ENCODE peak calls at places on chromosomes 3 and 15, in six cellular contexts. E is GM23248, S is mammary epithelial cell, I is MM.1S, G is fibroblast of lung, C is K562. A is an unnamed sample.

GRCh38 chr15:64354683-64355558 is 1.1 kb downstream of the CSNK1G1 start:
- DNase-seq in E (peak), S (peak), C (no peak), G (no peak), I (no peak), A (no peak)

GRCh38 chr3:40930131-40930538 is 269.2 kb upstream of the CTNNB1 start:
- DNase-seq in E (no peak), I (no peak), S (no peak), C (no peak), G (no peak), A (no peak)

GRCh38 chr3:58234516-58234931 is 3.1 kb upstream of the ABHD6 start:
- DNase-seq in G (peak), S (peak), E (peak), C (no peak), I (no peak), A (no peak)

GRCh38 chr3:24829011-24829581 is 334.4 kb upstream of the THRB start:
- DNase-seq in S (no peak), I (no peak), E (peak), G (no peak), C (peak), A (no peak)

GRCh38 chr3:8494332-8494731 is 7.3 kb upstream of the LMCD1 start:
- DNase-seq in G (no peak), C (no peak), I (no peak), E (no peak), S (no peak), A (no peak)

GRCh38 chr15:89870688-89871288 is 23.0 kb downstream of the AP3S2 start:
- DNase-seq in C (no peak), E (no peak), S (no peak), G (no peak), I (no peak), A (no peak)

GRCh38 chr3:171184372-171184771 is 157.9 kb upstream of the SLC2A2 start:
- DNase-seq in G (no peak), E (no peak), I (no peak), C (no peak), S (no peak), A (no peak)

GRCh38 chr3:149628957-149629670 is 28.7 kb downstream of the WWTR1 start:
- DNase-seq in E (peak), I (no peak), G (peak), C (no peak), S (no peak), A (no peak)

GRCh38 chr15:57382222-57382621 is 5.9 kb downstream of the CGNL1 start:
- DNase-seq in I (no peak), E (no peak), G (no peak), S (no peak), C (no peak), A (no peak)

GRCh38 chr3:45572755-45573154 is 21.8 kb upstream of the LIMD1 start:
- DNase-seq in I (no peak), S (no peak), C (no peak), E (no peak), G (no peak), A (no peak)

GRCh38 chr15:40737048-40737447 is 18.0 kb downstream of the RMDN3 start:
- DNase-seq in I (no peak), E (no peak), C (no peak), S (no peak), G (no peak), A (no peak)

GRCh38 chr3:175957427-175957826 is 1098.3 kb downstream of the NAALADL2 start:
- DNase-seq in E (no peak), C (no peak), I (peak), S (no peak), G (no peak), A (no peak)

GRCh38 chr15:83775738-83776137 is 121.8 kb downstream of the ADAMTSL3 start:
- DNase-seq in E (no peak), I (no peak), G (peak), C (no peak), S (no peak), A (no peak)
- TF ChIP-seq EZH2 in E (no peak), I (no peak), G (no peak), C (no peak), S (no peak), A (no peak)

DNA sequence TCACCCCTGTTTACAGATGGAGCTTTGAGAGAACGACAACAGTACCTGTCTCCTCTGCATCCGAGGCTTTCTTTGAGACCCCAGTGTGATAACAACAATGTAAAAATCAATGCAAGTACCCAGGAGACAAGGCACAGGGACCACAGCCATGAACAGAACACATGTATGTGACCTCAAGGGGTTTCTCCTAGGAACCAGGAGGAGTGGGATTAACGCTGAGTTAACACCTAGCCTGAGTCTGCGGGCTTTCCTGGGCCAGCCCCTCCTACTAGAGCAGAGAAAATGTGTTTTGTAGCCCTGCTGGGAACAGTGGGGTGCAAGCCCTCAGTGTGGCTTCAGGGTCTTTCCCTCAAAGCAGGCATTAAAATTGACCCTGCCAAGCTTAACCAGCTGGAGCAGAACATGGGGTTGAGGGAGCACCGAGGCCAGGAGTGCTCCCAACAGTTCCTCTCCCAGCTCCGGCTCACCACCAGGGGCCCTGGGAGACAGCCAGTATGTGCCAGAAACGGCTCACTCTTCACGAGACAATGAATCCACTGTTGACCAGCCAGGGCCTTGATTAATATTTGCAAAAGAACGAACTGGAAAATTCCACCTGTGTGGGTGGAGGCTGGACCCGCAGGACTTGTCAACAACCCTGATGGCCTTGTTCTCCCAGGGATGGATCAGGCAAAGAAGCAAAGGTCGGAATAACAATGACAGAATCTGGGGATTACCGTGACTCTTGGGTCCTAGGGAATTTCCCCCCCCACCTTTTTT is 3.6 kb downstream of the CHDH start:
- DNase-seq in I (no peak), G (no peak), E (peak), C (no peak), S (peak), A (no peak)
- H3K9ac ChIP-seq in I (no peak), G (no peak), E (no peak), C (no peak), S (no peak), A (no peak)

DNA sequence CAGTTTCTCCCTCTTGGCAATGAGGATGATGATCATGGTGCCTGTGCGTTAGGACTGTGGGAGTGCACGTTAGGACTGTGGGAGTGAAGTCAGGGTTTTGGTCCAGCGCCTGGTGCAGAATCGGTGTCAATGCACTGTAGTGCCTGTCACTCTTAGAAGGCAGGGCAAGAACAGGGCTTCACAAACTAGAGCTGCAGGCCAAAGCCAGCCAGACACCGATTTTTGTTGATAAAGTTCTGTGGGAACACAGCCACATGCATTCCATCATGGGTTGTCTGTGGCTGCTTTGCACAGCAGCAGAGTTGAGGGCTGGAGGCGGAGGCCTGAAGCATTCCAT is 32.6 kb upstream of the NR2C2 start:
- DNase-seq in C (no peak), G (no peak), I (no peak), E (no peak), S (no peak), A (no peak)
- H3K27ac ChIP-seq in C (no peak), G (no peak), I (no peak), E (no peak), S (no peak), A (no peak)

GRCh38 chr15:96340611-96341464 is 10.3 kb downstream of the NR2F2 start:
- DNase-seq in E (peak), S (no peak), C (no peak), I (peak), G (peak), A (no peak)
- TF ChIP-seq EZH2 in E (no peak), S (no peak), C (no peak), I (no peak), G (no peak), A (no peak)

GRCh38 chr3:87167634-87168456 is 59.3 kb upstream of the CHMP2B start:
- DNase-seq in G (peak), C (peak), I (peak), E (peak), S (peak), A (peak)
- H3K9ac ChIP-seq in G (no peak), C (no peak), I (peak), E (peak), S (no peak), A (peak)

GRCh38 chr3:199815-200214 is 3.3 kb downstream of the CHL1 start:
- DNase-seq in I (no peak), E (no peak), C (no peak), G (no peak), S (no peak), A (no peak)

GRCh38 chr3:197891-198491 is 1.4 kb downstream of the CHL1 start:
- DNase-seq in E (no peak), I (no peak), S (no peak), C (no peak), G (no peak), A (no peak)

GRCh38 chr3:195662-196061 is 901 bp upstream of the CHL1 start:
- DNase-seq in S (no peak), C (no peak), G (no peak), I (no peak), E (no peak), A (no peak)

GRCh38 chr3:196322-197153 is at the start of gene CHL1:
- DNase-seq in S (no peak), C (no peak), G (peak), I (no peak), E (no peak), A (no peak)

GRCh38 chr3:197154-197855 is 742 bp downstream of the CHL1 start:
- DNase-seq in E (no peak), G (no peak), I (no peak), S (no peak), C (no peak), A (no peak)
- H3K27ac ChIP-seq in E (no peak), G (no peak), I (no peak), S (no peak), C (no peak), A (no peak)

DNA sequence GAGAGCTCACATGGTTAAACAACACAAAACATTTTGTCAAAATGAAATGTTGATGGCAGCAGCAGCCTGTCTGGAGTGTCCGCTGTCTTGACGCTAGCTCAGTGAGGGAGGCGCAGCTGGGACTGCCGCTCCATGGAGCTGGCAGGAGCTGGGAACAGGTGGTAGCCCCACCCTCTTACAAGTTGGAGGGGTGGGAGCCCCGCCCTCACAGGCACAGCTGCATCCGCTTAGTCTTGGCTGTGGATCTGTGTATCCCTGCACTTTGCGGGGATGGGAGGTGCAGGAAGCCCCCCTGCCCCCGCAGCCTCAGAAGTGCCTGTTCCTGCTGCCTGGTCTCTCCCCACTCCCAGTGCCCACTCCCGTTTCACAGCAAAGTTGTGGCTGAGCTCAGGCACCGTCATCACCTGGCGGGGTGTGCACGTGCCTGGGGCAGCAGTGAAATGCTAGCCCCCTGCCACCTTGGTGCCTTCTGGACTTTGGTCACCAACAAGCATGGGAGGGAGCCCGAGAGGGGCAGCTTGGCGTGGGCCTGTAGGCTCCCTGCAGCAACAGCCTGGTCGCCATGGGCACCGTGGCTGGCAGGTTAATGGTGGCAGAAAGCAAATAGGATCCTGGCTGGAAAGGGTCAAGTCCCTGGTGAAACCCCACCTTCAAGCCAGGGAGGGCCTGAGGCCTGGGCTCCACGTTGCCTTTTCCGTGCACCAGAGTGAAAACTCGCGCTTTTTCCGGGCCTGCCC is 53.8 kb upstream of the CADM2 start:
- DNase-seq in I (no peak), G (no peak), C (no peak), E (no peak), S (no peak), A (no peak)
- TF ChIP-seq EZH2 in I (no peak), G (no peak), C (no peak), E (no peak), S (no peak), A (no peak)

DNA sequence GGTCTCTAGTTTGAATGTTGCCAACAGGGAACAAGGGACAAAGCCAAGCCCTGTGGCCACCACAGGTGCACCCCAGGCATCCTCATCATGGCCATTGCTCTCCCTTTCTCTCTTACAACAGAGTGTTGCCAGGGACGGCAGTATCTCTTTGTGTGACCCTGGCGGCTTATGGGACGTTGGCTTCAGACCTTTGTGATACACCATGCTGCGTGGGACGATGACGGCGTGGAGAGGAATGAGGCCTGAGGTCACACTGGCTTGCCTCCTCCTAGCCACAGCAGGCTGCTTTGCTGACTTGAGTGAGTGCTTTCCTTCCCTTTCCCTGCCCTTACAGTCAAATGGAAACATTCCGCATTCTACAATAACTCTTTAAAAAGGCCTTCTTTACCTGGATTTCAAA is 38.2 kb downstream of the BOC start:
- DNase-seq in S (no peak), C (no peak), I (no peak), E (no peak), G (no peak), A (no peak)
- H3K9ac ChIP-seq in S (no peak), C (no peak), I (no peak), E (peak), G (no peak), A (no peak)

GRCh38 chr3:81303326-81303725 is 458.1 kb downstream of the GBE1 start:
- DNase-seq in E (no peak), C (no peak), I (no peak), G (no peak), S (no peak), A (no peak)

GRCh38 chr3:81311321-81311720 is 450.1 kb downstream of the GBE1 start:
- DNase-seq in E (no peak), G (no peak), I (no peak), C (no peak), S (no peak), A (no peak)

GRCh38 chr3:81307221-81307620 is 454.2 kb downstream of the GBE1 start:
- DNase-seq in G (no peak), I (no peak), C (no peak), S (no peak), E (no peak), A (no peak)

DNA sequence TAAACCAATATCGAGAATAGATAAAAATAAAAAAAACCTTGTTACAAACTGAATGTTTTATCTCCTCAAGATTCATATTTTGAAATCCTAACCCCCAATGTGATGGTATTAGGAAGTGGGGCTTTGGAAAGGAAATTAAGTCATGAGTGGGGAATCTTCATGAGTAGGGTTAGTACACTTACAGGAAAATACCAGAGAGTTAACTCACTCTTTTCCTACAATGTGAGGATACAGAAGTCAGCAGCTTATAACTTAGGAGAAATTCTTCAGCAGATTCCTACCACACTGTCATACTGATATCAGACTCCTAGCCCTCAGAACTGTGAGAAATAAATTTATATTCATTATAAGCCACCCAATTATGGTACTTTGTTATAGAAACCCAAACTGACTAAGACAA is 453.1 kb downstream of the GBE1 start:
- DNase-seq in G (no peak), I (no peak), S (no peak), E (peak), C (no peak), A (no peak)
- H3K27ac ChIP-seq in G (no peak), I (no peak), S (no peak), E (peak), C (no peak), A (no peak)